ENCODE peak calls at places on chromosomes 3 and 15, in eight cellular contexts. C is coronary artery, S is fibroblast of lung, A is heart left ventricle, D is A673, Y is NT2/D1, E is lower lobe of right lung, G is fibroblast of the aortic adventitia. H is an unnamed sample.

GRCh38 chr3:45011756-45012441 is 14.2 kb upstream of the CLEC3B start:
- DNase-seq in C (peak; percentile 89), S (peak; percentile 93), A (peak; percentile 71), D (peak; percentile 67), Y (no peak), E (peak; percentile 56), G (peak; percentile 96), H (no peak)

GRCh38 chr15:64070965-64071851 is 22.4 kb downstream of the CIAO2A start:
- DNase-seq in C (peak; percentile 78), S (peak; percentile 84), A (no peak), D (no peak), Y (no peak), E (no peak), G (peak; percentile 87), H (no peak)

GRCh38 chr3:46895204-46895660 is 17.7 kb downstream of the PTH1R start:
- DNase-seq in C (no peak), S (peak; percentile 29), A (peak; percentile 78), D (peak; percentile 32), Y (no peak), E (peak; percentile 82), G (peak; percentile 53), H (no peak)

GRCh38 chr15:75640483-75641175 is 605 bp upstream of the IMP3 start:
- DNase-seq in C (no peak), S (peak; percentile 55), A (no peak), D (peak; percentile 85), Y (no peak), E (peak; percentile 70), G (peak; percentile 59), H (peak; percentile 90)

GRCh38 chr15:88120021-88120420 is 136.5 kb downstream of the NTRK3 start:
- DNase-seq in C (no peak), S (no peak), A (no peak), D (no peak), Y (no peak), E (no peak), G (no peak), H (no peak)

GRCh38 chr3:13269711-13270378 is 150.3 kb downstream of the NUP210 start:
- DNase-seq in C (no peak), S (no peak), A (no peak), D (no peak), Y (no peak), E (peak; percentile 0), G (no peak), H (no peak)

GRCh38 chr15:53462631-53463030 is 296.8 kb downstream of the WDR72 start:
- DNase-seq in C (no peak), S (no peak), A (no peak), D (no peak), Y (no peak), E (no peak), G (no peak), H (no peak)

GRCh38 chr3:57735405-57735804 is 20.7 kb upstream of the SLMAP start:
- DNase-seq in C (no peak), S (no peak), A (no peak), D (no peak), Y (no peak), E (no peak), G (no peak), H (no peak)

GRCh38 chr15:65777053-65777452 is 15.0 kb downstream of the DENND4A start:
- DNase-seq in C (no peak), S (no peak), A (no peak), D (no peak), Y (no peak), E (no peak), G (no peak), H (no peak)

GRCh38 chr3:123521179-123521969 is 63.5 kb downstream of the HACD2 start:
- DNase-seq in C (no peak), S (peak; percentile 53), A (no peak), D (peak; percentile 14), Y (no peak), E (no peak), G (peak; percentile 46), H (no peak)

GRCh38 chr3:122697952-122698625 is 17.4 kb downstream of the PARP14 start:
- DNase-seq in C (no peak), S (peak; percentile 26), A (no peak), D (no peak), Y (no peak), E (no peak), G (peak; percentile 17), H (no peak)

GRCh38 chr3:64056616-64057165 is 33.4 kb upstream of the PSMD6 start:
- DNase-seq in C (no peak), S (peak; percentile 96), A (no peak), D (no peak), Y (no peak), E (no peak), G (peak; percentile 71), H (no peak)

GRCh38 chr3:119352235-119352634 is 58.1 kb downstream of the ARHGAP31 start:
- DNase-seq in C (no peak), S (peak; percentile 58), A (no peak), D (no peak), Y (no peak), E (no peak), G (no peak), H (no peak)

GRCh38 chr3:184230081-184230602 is 757 bp downstream of the VWA5B2 start:
- DNase-seq in C (no peak), S (no peak), A (no peak), D (no peak), Y (no peak), E (no peak), G (no peak), H (no peak)
- H3K4me3 ChIP-seq in C (peak overlapping the region; percentile 73), S (no peak overlapping the region), A (peak overlapping the region; percentile 57), D (peak overlapping the region; percentile 47), Y (peak overlapping the region; percentile 47), E (peak overlapping the region; percentile 61), G (no peak overlapping the region), H (peak overlapping the region; percentile 63)

GRCh38 chr15:90002428-90002844 is 1.3 kb downstream of the ZNF710 start:
- DNase-seq in C (no peak), S (peak; percentile 52), A (peak; percentile 51), D (peak; percentile 49), Y (no peak), E (peak; percentile 75), G (peak; percentile 44), H (peak; percentile 23)

GRCh38 chr15:90003736-90004135 is 2.6 kb downstream of the ZNF710 start:
- DNase-seq in C (no peak), S (peak; percentile 20), A (no peak), D (no peak), Y (no peak), E (no peak), G (no peak), H (no peak)

GRCh38 chr15:90001062-90001682 is at the start of gene ZNF710:
- DNase-seq in C (no peak), S (peak; percentile 78), A (peak; percentile 71), D (peak; percentile 84), Y (no peak), E (peak; percentile 50), G (peak; percentile 72), H (peak; percentile 47)

GRCh38 chr15:90000175-90000923 is 775 bp upstream of the ZNF710 start:
- DNase-seq in C (no peak), S (peak; percentile 30), A (no peak), D (peak; percentile 46), Y (no peak), E (peak; percentile 67), G (peak; percentile 28), H (peak; percentile 33)

GRCh38 chr15:90001683-90002427 is 731 bp downstream of the ZNF710 start:
- DNase-seq in C (no peak), S (peak; percentile 66), A (peak; percentile 76), D (peak; percentile 75), Y (peak; percentile 54), E (peak; percentile 79), G (peak; percentile 67), H (peak; percentile 39)
- H3K4me3 ChIP-seq in C (peak overlapping the region; percentile 98), S (peak overlapping the region; percentile 74), A (peak overlapping the region; percentile 81), D (peak overlapping the region; percentile 81), Y (peak overlapping the region; percentile 19), E (peak overlapping the region; percentile 80), G (peak overlapping the region; percentile 75), H (peak overlapping the region; percentile 51)

GRCh38 chr15:40253179-40253790 is 14.4 kb downstream of the PAK6 start:
- DNase-seq in C (no peak), S (no peak), A (no peak), D (no peak), Y (no peak), E (no peak), G (no peak), H (no peak)
- H3K4me3 ChIP-seq in C (peak overlapping the region; percentile 75), S (peak overlapping the region; percentile 49), A (peak overlapping the region; percentile 62), D (peak overlapping the region; percentile 47), Y (peak overlapping the region; percentile 49), E (peak overlapping the region; percentile 65), G (peak overlapping the region; percentile 58), H (peak overlapping the region; percentile 28)

DNA sequence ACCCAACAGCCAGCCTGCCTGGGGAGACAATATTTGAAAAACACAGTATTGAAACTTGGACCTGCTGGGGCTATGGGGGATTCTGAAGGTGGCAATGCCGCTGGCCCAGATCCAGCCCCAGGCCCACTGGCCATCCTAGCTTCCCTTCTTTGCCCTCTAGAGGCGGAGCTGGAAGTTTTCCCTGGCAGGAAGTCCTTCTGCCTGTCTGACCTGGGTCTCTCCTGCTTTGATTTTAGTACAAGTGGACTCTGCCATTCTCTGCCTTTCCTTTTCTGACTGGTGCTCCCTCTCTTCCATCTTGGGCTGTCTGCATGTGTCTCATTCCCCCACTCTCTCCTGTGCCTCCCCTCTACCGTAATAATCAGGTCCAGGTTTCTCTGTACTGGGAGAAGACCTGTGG is 3.6 kb downstream of the SEMA3F start:
- DNase-seq in C (no peak), S (no peak), A (no peak), D (no peak), Y (no peak), E (no peak), G (no peak), H (no peak)
- H3K4me3 ChIP-seq in C (peak overlapping the region; percentile 23), S (no peak overlapping the region), A (no peak overlapping the region), D (no peak overlapping the region), Y (no peak overlapping the region), E (no peak overlapping the region), G (no peak overlapping the region), H (no peak overlapping the region)

DNA sequence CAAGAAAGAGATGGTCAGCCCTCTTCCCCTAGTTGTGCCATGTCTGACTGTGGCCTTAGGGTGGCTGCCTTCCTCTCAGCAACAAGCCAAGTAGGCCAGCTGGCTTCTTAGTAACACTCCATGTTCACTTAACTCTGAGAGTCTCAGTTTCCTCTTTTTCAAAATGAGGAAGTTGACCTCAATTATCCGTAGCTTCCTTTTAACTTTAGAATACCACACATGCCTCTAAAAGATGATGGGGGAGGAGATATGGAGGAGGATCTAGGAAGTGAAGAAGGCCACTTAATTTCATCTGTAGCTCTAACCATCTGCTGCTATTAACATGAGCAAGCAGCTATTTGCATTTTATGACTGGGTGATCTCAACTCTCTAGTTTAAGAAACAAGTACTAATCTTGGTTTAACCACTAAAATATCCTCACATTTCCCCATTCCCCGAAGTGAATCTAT is 32.9 kb downstream of the CD200R1L start:
- DNase-seq in C (no peak), S (peak; percentile 78), A (peak; percentile 20), D (no peak), Y (no peak), E (peak; percentile 51), G (peak; percentile 80), H (no peak)
- H3K4me3 ChIP-seq in C (no peak overlapping the region), S (no peak overlapping the region), A (no peak overlapping the region), D (no peak overlapping the region), Y (no peak overlapping the region), E (no peak overlapping the region), G (no peak overlapping the region), H (no peak overlapping the region)

DNA sequence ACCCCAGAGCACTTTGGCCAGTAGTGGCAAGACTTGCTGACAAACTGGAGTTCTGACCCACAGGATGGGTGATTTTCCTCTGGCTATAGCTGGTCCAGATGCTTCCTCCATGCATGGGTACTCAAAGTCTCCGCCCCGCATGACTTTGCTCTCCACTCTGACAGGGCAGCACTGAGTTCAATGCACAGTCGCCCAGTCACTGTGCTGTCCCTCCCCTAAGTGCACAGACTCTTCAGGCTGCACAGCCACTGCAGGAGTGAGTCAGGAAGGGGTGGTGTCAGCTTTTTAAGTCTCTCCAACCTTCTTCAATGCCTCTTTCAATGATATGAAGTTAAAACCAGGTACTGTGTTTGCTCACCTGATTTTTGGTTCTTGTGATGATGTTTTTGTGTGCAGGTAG is 17.8 kb downstream of the TEX9 start:
- DNase-seq in C (no peak), S (no peak), A (no peak), D (no peak), Y (no peak), E (no peak), G (no peak), H (no peak)
- H3K4me3 ChIP-seq in C (no peak overlapping the region), S (no peak overlapping the region), A (no peak overlapping the region), D (no peak overlapping the region), Y (no peak overlapping the region), E (no peak overlapping the region), G (no peak overlapping the region), H (no peak overlapping the region)